ENCODE peak calls at places on chromosomes 2 and 18, in five cellular contexts. One of them, this sample, is unnamed.

GRCh38 chr2:67048314-67048713 is 348.8 kb upstream of the ETAA1 start:
- DNase-seq in EL: no peak
- DNase-seq in stimulated activated naive B cell treated with anti-CD40 and anti-IgM and Interleukin-4, amounts not matched to agents 10 μg/mL and 1 μg/mL and 100 μg/mL, for 72 hours: no peak
- DNase-seq in hippocampal formation: no peak
- DNase-seq in fibroblast of villous mesenchyme: no peak
- DNase-seq in this sample: no peak

GRCh38 chr18:10482363-10482984 is 28.0 kb downstream of the APCDD1 start:
- DNase-seq in EL: no peak
- DNase-seq in fibroblast of villous mesenchyme: no peak
- DNase-seq in stimulated activated naive B cell treated with anti-CD40 and anti-IgM and Interleukin-4, amounts not matched to agents 10 μg/mL and 1 μg/mL and 100 μg/mL, for 72 hours: no peak
- DNase-seq in hippocampal formation: no peak
- DNase-seq in this sample: no peak

GRCh38 chr2:139369423-139370409 is 589.5 kb upstream of the NXPH2 start:
- DNase-seq in stimulated activated naive B cell treated with anti-CD40 and anti-IgM and Interleukin-4, amounts not matched to agents 10 μg/mL and 1 μg/mL and 100 μg/mL, for 72 hours: no peak
- DNase-seq in EL: no peak
- DNase-seq in hippocampal formation: no peak
- DNase-seq in fibroblast of villous mesenchyme: no peak
- DNase-seq in this sample: no peak

GRCh38 chr2:191167766-191168165 is 17.0 kb upstream of the STAT4 start:
- DNase-seq in hippocampal formation: no peak
- DNase-seq in fibroblast of villous mesenchyme: peak
- DNase-seq in EL: peak
- DNase-seq in stimulated activated naive B cell treated with anti-CD40 and anti-IgM and Interleukin-4, amounts not matched to agents 10 μg/mL and 1 μg/mL and 100 μg/mL, for 72 hours: no peak
- DNase-seq in this sample: no peak

GRCh38 chr2:32946314-32947075 is at the start of gene LTBP1:
- DNase-seq in stimulated activated naive B cell treated with anti-CD40 and anti-IgM and Interleukin-4, amounts not matched to agents 10 μg/mL and 1 μg/mL and 100 μg/mL, for 72 hours: peak
- DNase-seq in EL: peak
- DNase-seq in hippocampal formation: peak
- DNase-seq in fibroblast of villous mesenchyme: peak
- DNase-seq in this sample: no peak

GRCh38 chr2:66441651-66442365 is 6.9 kb downstream of the MEIS1 start:
- DNase-seq in fibroblast of villous mesenchyme: peak
- DNase-seq in stimulated activated naive B cell treated with anti-CD40 and anti-IgM and Interleukin-4, amounts not matched to agents 10 μg/mL and 1 μg/mL and 100 μg/mL, for 72 hours: no peak
- DNase-seq in hippocampal formation: no peak
- DNase-seq in EL: peak
- DNase-seq in this sample: no peak

GRCh38 chr2:23926289-23926749 is 604 bp downstream of the ATAD2B start:
- DNase-seq in hippocampal formation: no peak
- DNase-seq in stimulated activated naive B cell treated with anti-CD40 and anti-IgM and Interleukin-4, amounts not matched to agents 10 μg/mL and 1 μg/mL and 100 μg/mL, for 72 hours: peak
- DNase-seq in fibroblast of villous mesenchyme: peak
- DNase-seq in EL: peak
- DNase-seq in this sample: no peak

GRCh38 chr2:37211939-37212338 is 15.6 kb downstream of the CEBPZOS start:
- DNase-seq in fibroblast of villous mesenchyme: peak
- DNase-seq in EL: no peak
- DNase-seq in stimulated activated naive B cell treated with anti-CD40 and anti-IgM and Interleukin-4, amounts not matched to agents 10 μg/mL and 1 μg/mL and 100 μg/mL, for 72 hours: no peak
- DNase-seq in hippocampal formation: no peak
- DNase-seq in this sample: no peak

GRCh38 chr2:112977559-112978056 is at the start of gene IL36G:
- DNase-seq in stimulated activated naive B cell treated with anti-CD40 and anti-IgM and Interleukin-4, amounts not matched to agents 10 μg/mL and 1 μg/mL and 100 μg/mL, for 72 hours: no peak
- DNase-seq in EL: no peak
- DNase-seq in fibroblast of villous mesenchyme: no peak
- DNase-seq in hippocampal formation: no peak
- DNase-seq in this sample: no peak

GRCh38 chr18:65735166-65735565 is 15.6 kb upstream of the CDH7 start:
- DNase-seq in fibroblast of villous mesenchyme: no peak
- DNase-seq in hippocampal formation: no peak
- DNase-seq in EL: no peak
- DNase-seq in stimulated activated naive B cell treated with anti-CD40 and anti-IgM and Interleukin-4, amounts not matched to agents 10 μg/mL and 1 μg/mL and 100 μg/mL, for 72 hours: no peak
- DNase-seq in this sample: no peak

GRCh38 chr2:74405994-74406583 is 15.3 kb downstream of the C2orf81 start:
- DNase-seq in stimulated activated naive B cell treated with anti-CD40 and anti-IgM and Interleukin-4, amounts not matched to agents 10 μg/mL and 1 μg/mL and 100 μg/mL, for 72 hours: no peak
- DNase-seq in EL: no peak
- DNase-seq in fibroblast of villous mesenchyme: no peak
- DNase-seq in hippocampal formation: no peak
- DNase-seq in this sample: no peak

GRCh38 chr2:86105252-86105968 is at the start of gene POLR1A:
- DNase-seq in stimulated activated naive B cell treated with anti-CD40 and anti-IgM and Interleukin-4, amounts not matched to agents 10 μg/mL and 1 μg/mL and 100 μg/mL, for 72 hours: peak
- DNase-seq in fibroblast of villous mesenchyme: peak
- DNase-seq in EL: peak
- DNase-seq in hippocampal formation: peak
- DNase-seq in this sample: peak

GRCh38 chr2:156580501-156580900 is 144.3 kb downstream of the GPD2 start:
- DNase-seq in EL: no peak
- DNase-seq in hippocampal formation: no peak
- DNase-seq in stimulated activated naive B cell treated with anti-CD40 and anti-IgM and Interleukin-4, amounts not matched to agents 10 μg/mL and 1 μg/mL and 100 μg/mL, for 72 hours: no peak
- DNase-seq in fibroblast of villous mesenchyme: no peak
- DNase-seq in this sample: no peak

GRCh38 chr2:20172273-20173052 is 52.5 kb downstream of the SDC1 start:
- DNase-seq in hippocampal formation: no peak
- DNase-seq in fibroblast of villous mesenchyme: no peak
- DNase-seq in EL: no peak
- DNase-seq in stimulated activated naive B cell treated with anti-CD40 and anti-IgM and Interleukin-4, amounts not matched to agents 10 μg/mL and 1 μg/mL and 100 μg/mL, for 72 hours: no peak
- DNase-seq in this sample: no peak

GRCh38 chr2:3022841-3023372 is 354.7 kb downstream of the EIPR1 start:
- DNase-seq in stimulated activated naive B cell treated with anti-CD40 and anti-IgM and Interleukin-4, amounts not matched to agents 10 μg/mL and 1 μg/mL and 100 μg/mL, for 72 hours: no peak
- DNase-seq in fibroblast of villous mesenchyme: no peak
- DNase-seq in hippocampal formation: no peak
- DNase-seq in EL: no peak
- DNase-seq in this sample: no peak